ENCODE peak calls at places on chromosomes 1 and 21, in eight cellular contexts. One of them, this sample, is unnamed.
A peak's percentile ranks its signal among the peaks of the same experiment; 100 is the strongest.

GRCh38 chr21:38830667-38831525 is 25.2 kb downstream of the ETS2 start:
- DNase-seq in Caco-2: no peak
- DNase-seq in dorsolateral prefrontal cortex: no peak
- DNase-seq in thoracic aorta: no peak
- DNase-seq in mammary epithelial cell: no peak
- DNase-seq in tibial artery: no peak
- DNase-seq in right lobe of liver: no peak
- DNase-seq in AG09309: no peak
- DNase-seq in this sample: no peak

GRCh38 chr1:24931481-24932221 is 1.6 kb upstream of the RUNX3 start:
- DNase-seq in Caco-2: no peak
- DNase-seq in dorsolateral prefrontal cortex: no peak
- DNase-seq in thoracic aorta: no peak
- DNase-seq in mammary epithelial cell: no peak
- DNase-seq in tibial artery: no peak
- DNase-seq in right lobe of liver: no peak
- DNase-seq in AG09309: no peak
- DNase-seq in this sample: no peak

GRCh38 chr21:15592271-15592860 is 137.4 kb upstream of the USP25 start:
- DNase-seq in Caco-2: peak; percentile 31
- DNase-seq in dorsolateral prefrontal cortex: no peak
- DNase-seq in thoracic aorta: no peak
- DNase-seq in mammary epithelial cell: peak; percentile 35
- DNase-seq in tibial artery: no peak
- DNase-seq in right lobe of liver: no peak
- DNase-seq in AG09309: peak; percentile 10
- DNase-seq in this sample: no peak

GRCh38 chr1:181159451-181160151 is 71.1 kb downstream of the IER5 start:
- DNase-seq in Caco-2: no peak
- DNase-seq in dorsolateral prefrontal cortex: no peak
- DNase-seq in thoracic aorta: no peak
- DNase-seq in mammary epithelial cell: peak; percentile 97
- DNase-seq in tibial artery: no peak
- DNase-seq in right lobe of liver: no peak
- DNase-seq in AG09309: no peak
- DNase-seq in this sample: no peak

GRCh38 chr1:5884110-5884509 is 108.1 kb downstream of the NPHP4 start:
- DNase-seq in Caco-2: no peak
- DNase-seq in dorsolateral prefrontal cortex: no peak
- DNase-seq in thoracic aorta: no peak
- DNase-seq in mammary epithelial cell: no peak
- DNase-seq in tibial artery: no peak
- DNase-seq in right lobe of liver: no peak
- DNase-seq in AG09309: no peak
- DNase-seq in this sample: no peak

GRCh38 chr1:217647791-217648190 is 16.6 kb downstream of the SPATA17 start:
- DNase-seq in Caco-2: no peak
- DNase-seq in dorsolateral prefrontal cortex: no peak
- DNase-seq in thoracic aorta: no peak
- DNase-seq in mammary epithelial cell: no peak
- DNase-seq in tibial artery: no peak
- DNase-seq in right lobe of liver: no peak
- DNase-seq in AG09309: no peak
- DNase-seq in this sample: no peak

GRCh38 chr21:16773206-16773605 is 739.6 kb upstream of the CXADR start:
- DNase-seq in Caco-2: no peak
- DNase-seq in dorsolateral prefrontal cortex: no peak
- DNase-seq in thoracic aorta: no peak
- DNase-seq in mammary epithelial cell: no peak
- DNase-seq in tibial artery: no peak
- DNase-seq in right lobe of liver: no peak
- DNase-seq in AG09309: no peak
- DNase-seq in this sample: no peak

GRCh38 chr1:231420959-231421615 is 1.0 kb downstream of the EGLN1 start:
- DNase-seq in Caco-2: peak; percentile 54
- DNase-seq in dorsolateral prefrontal cortex: peak; percentile 57
- DNase-seq in thoracic aorta: no peak
- DNase-seq in mammary epithelial cell: peak; percentile 50
- DNase-seq in tibial artery: peak; percentile 73
- DNase-seq in right lobe of liver: peak; percentile 65
- DNase-seq in AG09309: no peak
- DNase-seq in this sample: no peak

GRCh38 chr1:113834716-113835115 is 22.4 kb upstream of the RSBN1 start:
- DNase-seq in Caco-2: no peak
- DNase-seq in dorsolateral prefrontal cortex: no peak
- DNase-seq in thoracic aorta: no peak
- DNase-seq in mammary epithelial cell: peak; percentile 56
- DNase-seq in tibial artery: no peak
- DNase-seq in right lobe of liver: no peak
- DNase-seq in AG09309: no peak
- DNase-seq in this sample: no peak

GRCh38 chr1:116559304-116559761 is 11.5 kb downstream of the CD58 start:
- DNase-seq in Caco-2: no peak
- DNase-seq in dorsolateral prefrontal cortex: no peak
- DNase-seq in thoracic aorta: no peak
- DNase-seq in mammary epithelial cell: no peak
- DNase-seq in tibial artery: no peak
- DNase-seq in right lobe of liver: no peak
- DNase-seq in AG09309: no peak
- DNase-seq in this sample: no peak

GRCh38 chr1:218342091-218342490 is 3.0 kb upstream of the TGFB2 start:
- DNase-seq in Caco-2: no peak
- DNase-seq in dorsolateral prefrontal cortex: no peak
- DNase-seq in thoracic aorta: no peak
- DNase-seq in mammary epithelial cell: no peak
- DNase-seq in tibial artery: no peak
- DNase-seq in right lobe of liver: no peak
- DNase-seq in AG09309: no peak
- DNase-seq in this sample: no peak

GRCh38 chr1:156413310-156414246 is 44.6 kb downstream of the RHBG start:
- DNase-seq in Caco-2: no peak
- DNase-seq in dorsolateral prefrontal cortex: peak; percentile 88
- DNase-seq in thoracic aorta: no peak
- DNase-seq in mammary epithelial cell: no peak
- DNase-seq in tibial artery: no peak
- DNase-seq in right lobe of liver: no peak
- DNase-seq in AG09309: no peak
- DNase-seq in this sample: no peak

GRCh38 chr1:15405106-15405850 is 4.4 kb upstream of the EFHD2 start:
- DNase-seq in Caco-2: no peak
- DNase-seq in dorsolateral prefrontal cortex: no peak
- DNase-seq in thoracic aorta: no peak
- DNase-seq in mammary epithelial cell: no peak
- DNase-seq in tibial artery: no peak
- DNase-seq in right lobe of liver: no peak
- DNase-seq in AG09309: no peak
- DNase-seq in this sample: no peak

GRCh38 chr1:48470506-48470905 is 1.5 kb downstream of the SPATA6 start:
- DNase-seq in Caco-2: no peak
- DNase-seq in dorsolateral prefrontal cortex: peak; percentile 47
- DNase-seq in thoracic aorta: no peak
- DNase-seq in mammary epithelial cell: peak; percentile 17
- DNase-seq in tibial artery: peak; percentile 71
- DNase-seq in right lobe of liver: no peak
- DNase-seq in AG09309: no peak
- DNase-seq in this sample: no peak

GRCh38 chr1:6034750-6035096 is 11.0 kb upstream of the KCNAB2 start:
- DNase-seq in Caco-2: no peak
- DNase-seq in dorsolateral prefrontal cortex: no peak
- DNase-seq in thoracic aorta: no peak
- DNase-seq in mammary epithelial cell: no peak
- DNase-seq in tibial artery: no peak
- DNase-seq in right lobe of liver: no peak
- DNase-seq in AG09309: no peak
- DNase-seq in this sample: no peak

GRCh38 chr1:220828211-220828553 is 41.5 kb downstream of the MTARC1 start:
- DNase-seq in Caco-2: no peak
- DNase-seq in dorsolateral prefrontal cortex: no peak
- DNase-seq in thoracic aorta: no peak
- DNase-seq in mammary epithelial cell: no peak
- DNase-seq in tibial artery: no peak
- DNase-seq in right lobe of liver: peak; percentile 94
- DNase-seq in AG09309: no peak
- DNase-seq in this sample: no peak

GRCh38 chr1:165543651-165544452 is at the start of gene LRRC52:
- DNase-seq in Caco-2: no peak
- DNase-seq in dorsolateral prefrontal cortex: peak; percentile 56
- DNase-seq in thoracic aorta: no peak
- DNase-seq in mammary epithelial cell: no peak
- DNase-seq in tibial artery: peak; percentile 68
- DNase-seq in right lobe of liver: peak; percentile 84
- DNase-seq in AG09309: no peak
- DNase-seq in this sample: no peak

GRCh38 chr1:244302889-244303609 is 148.7 kb downstream of the ADSS2 start:
- DNase-seq in Caco-2: peak; percentile 77
- DNase-seq in dorsolateral prefrontal cortex: no peak
- DNase-seq in thoracic aorta: no peak
- DNase-seq in mammary epithelial cell: peak; percentile 72
- DNase-seq in tibial artery: no peak
- DNase-seq in right lobe of liver: no peak
- DNase-seq in AG09309: no peak
- DNase-seq in this sample: no peak

GRCh38 chr1:48059289-48059688 is 62.1 kb upstream of the TRABD2B start:
- DNase-seq in Caco-2: no peak
- DNase-seq in dorsolateral prefrontal cortex: no peak
- DNase-seq in thoracic aorta: no peak
- DNase-seq in mammary epithelial cell: no peak
- DNase-seq in tibial artery: no peak
- DNase-seq in right lobe of liver: no peak
- DNase-seq in AG09309: no peak
- DNase-seq in this sample: no peak

GRCh38 chr1:106277786-106278185 is 778.7 kb upstream of the PRMT6 start:
- DNase-seq in Caco-2: no peak
- DNase-seq in dorsolateral prefrontal cortex: no peak
- DNase-seq in thoracic aorta: no peak
- DNase-seq in mammary epithelial cell: no peak
- DNase-seq in tibial artery: no peak
- DNase-seq in right lobe of liver: no peak
- DNase-seq in AG09309: no peak
- DNase-seq in this sample: no peak

GRCh38 chr1:39378377-39378776 is 113.1 kb upstream of the BMP8A start:
- DNase-seq in Caco-2: peak; percentile 73
- DNase-seq in dorsolateral prefrontal cortex: no peak
- DNase-seq in thoracic aorta: no peak
- DNase-seq in mammary epithelial cell: peak; percentile 95
- DNase-seq in tibial artery: no peak
- DNase-seq in right lobe of liver: no peak
- DNase-seq in AG09309: no peak
- DNase-seq in this sample: no peak

GRCh38 chr1:156838972-156839371 is 19.9 kb downstream of the INSRR start:
- DNase-seq in Caco-2: peak; percentile 49
- DNase-seq in dorsolateral prefrontal cortex: no peak
- DNase-seq in thoracic aorta: no peak
- DNase-seq in mammary epithelial cell: no peak
- DNase-seq in tibial artery: no peak
- DNase-seq in right lobe of liver: no peak
- DNase-seq in AG09309: no peak
- DNase-seq in this sample: no peak

GRCh38 chr1:179812501-179813292 is 64.9 kb downstream of the TOR1AIP2 start:
- DNase-seq in Caco-2: no peak
- DNase-seq in dorsolateral prefrontal cortex: no peak
- DNase-seq in thoracic aorta: no peak
- DNase-seq in mammary epithelial cell: no peak
- DNase-seq in tibial artery: no peak
- DNase-seq in right lobe of liver: no peak
- DNase-seq in AG09309: no peak
- DNase-seq in this sample: no peak

GRCh38 chr1:1361233-1361981 is 3.1 kb upstream of the MXRA8 start:
- DNase-seq in Caco-2: no peak
- DNase-seq in dorsolateral prefrontal cortex: no peak
- DNase-seq in thoracic aorta: no peak
- DNase-seq in mammary epithelial cell: no peak
- DNase-seq in tibial artery: peak; percentile 65
- DNase-seq in right lobe of liver: no peak
- DNase-seq in AG09309: no peak
- DNase-seq in this sample: no peak
- H3K4me3 ChIP-seq in Caco-2: no peak overlapping the region
- H3K4me3 ChIP-seq in dorsolateral prefrontal cortex: no peak overlapping the region
- H3K4me3 ChIP-seq in thoracic aorta: no peak overlapping the region
- H3K4me3 ChIP-seq in mammary epithelial cell: no peak overlapping the region
- H3K4me3 ChIP-seq in tibial artery: no peak overlapping the region
- H3K4me3 ChIP-seq in right lobe of liver: no peak overlapping the region
- H3K4me3 ChIP-seq in AG09309: peak overlapping the region; percentile 44
- H3K4me3 ChIP-seq in this sample: no peak overlapping the region

GRCh38 chr1:65177457-65177856 is 29.5 kb downstream of the AK4 start:
- DNase-seq in Caco-2: no peak
- DNase-seq in dorsolateral prefrontal cortex: no peak
- DNase-seq in thoracic aorta: no peak
- DNase-seq in mammary epithelial cell: peak; percentile 93
- DNase-seq in tibial artery: no peak
- DNase-seq in right lobe of liver: no peak
- DNase-seq in AG09309: no peak
- DNase-seq in this sample: no peak

GRCh38 chr1:65176571-65176970 is 28.6 kb downstream of the AK4 start:
- DNase-seq in Caco-2: no peak
- DNase-seq in dorsolateral prefrontal cortex: no peak
- DNase-seq in thoracic aorta: no peak
- DNase-seq in mammary epithelial cell: no peak
- DNase-seq in tibial artery: no peak
- DNase-seq in right lobe of liver: no peak
- DNase-seq in AG09309: no peak
- DNase-seq in this sample: no peak

GRCh38 chr1:65175171-65176070 is 27.4 kb downstream of the AK4 start:
- DNase-seq in Caco-2: no peak
- DNase-seq in dorsolateral prefrontal cortex: peak; percentile 53
- DNase-seq in thoracic aorta: no peak
- DNase-seq in mammary epithelial cell: no peak
- DNase-seq in tibial artery: no peak
- DNase-seq in right lobe of liver: no peak
- DNase-seq in AG09309: no peak
- DNase-seq in this sample: no peak

GRCh38 chr1:65174585-65174984 is 26.6 kb downstream of the AK4 start:
- DNase-seq in Caco-2: no peak
- DNase-seq in dorsolateral prefrontal cortex: no peak
- DNase-seq in thoracic aorta: no peak
- DNase-seq in mammary epithelial cell: peak; percentile 96
- DNase-seq in tibial artery: peak; percentile 87
- DNase-seq in right lobe of liver: peak; percentile 74
- DNase-seq in AG09309: peak; percentile 92
- DNase-seq in this sample: peak; percentile 87

GRCh38 chr1:65176071-65176470 is 28.1 kb downstream of the AK4 start:
- DNase-seq in Caco-2: no peak
- DNase-seq in dorsolateral prefrontal cortex: no peak
- DNase-seq in thoracic aorta: no peak
- DNase-seq in mammary epithelial cell: no peak
- DNase-seq in tibial artery: no peak
- DNase-seq in right lobe of liver: no peak
- DNase-seq in AG09309: no peak
- DNase-seq in this sample: no peak
- H3K4me3 ChIP-seq in Caco-2: no peak overlapping the region
- H3K4me3 ChIP-seq in dorsolateral prefrontal cortex: no peak overlapping the region
- H3K4me3 ChIP-seq in thoracic aorta: peak overlapping the region; percentile 3
- H3K4me3 ChIP-seq in mammary epithelial cell: no peak overlapping the region
- H3K4me3 ChIP-seq in tibial artery: no peak overlapping the region
- H3K4me3 ChIP-seq in right lobe of liver: no peak overlapping the region
- H3K4me3 ChIP-seq in AG09309: no peak overlapping the region
- H3K4me3 ChIP-seq in this sample: no peak overlapping the region

GRCh38 chr1:44581205-44581604 is 93.1 kb downstream of the TMEM53 start:
- DNase-seq in Caco-2: no peak
- DNase-seq in dorsolateral prefrontal cortex: no peak
- DNase-seq in thoracic aorta: no peak
- DNase-seq in mammary epithelial cell: no peak
- DNase-seq in tibial artery: no peak
- DNase-seq in right lobe of liver: no peak
- DNase-seq in AG09309: no peak
- DNase-seq in this sample: no peak
- H3K4me3 ChIP-seq in Caco-2: no peak overlapping the region
- H3K4me3 ChIP-seq in dorsolateral prefrontal cortex: no peak overlapping the region
- H3K4me3 ChIP-seq in thoracic aorta: no peak overlapping the region
- H3K4me3 ChIP-seq in mammary epithelial cell: no peak overlapping the region
- H3K4me3 ChIP-seq in tibial artery: no peak overlapping the region
- H3K4me3 ChIP-seq in right lobe of liver: no peak overlapping the region
- H3K4me3 ChIP-seq in AG09309: no peak overlapping the region
- H3K4me3 ChIP-seq in this sample: no peak overlapping the region

GRCh38 chr1:26921126-26921461 is 449 bp upstream of the NUDC start:
- DNase-seq in Caco-2: no peak
- DNase-seq in dorsolateral prefrontal cortex: no peak
- DNase-seq in thoracic aorta: no peak
- DNase-seq in mammary epithelial cell: no peak
- DNase-seq in tibial artery: no peak
- DNase-seq in right lobe of liver: no peak
- DNase-seq in AG09309: no peak
- DNase-seq in this sample: no peak
- H3K4me3 ChIP-seq in Caco-2: peak overlapping the region; percentile 29
- H3K4me3 ChIP-seq in dorsolateral prefrontal cortex: peak overlapping the region; percentile 98
- H3K4me3 ChIP-seq in thoracic aorta: peak overlapping the region; percentile 73
- H3K4me3 ChIP-seq in mammary epithelial cell: peak overlapping the region; percentile 71
- H3K4me3 ChIP-seq in tibial artery: peak overlapping the region; percentile 91
- H3K4me3 ChIP-seq in right lobe of liver: peak overlapping the region; percentile 99
- H3K4me3 ChIP-seq in AG09309: peak overlapping the region; percentile 46
- H3K4me3 ChIP-seq in this sample: peak overlapping the region; percentile 100

This sample was measured in BJ.